ENCODE peak calls at places on chromosomes 16 and 17, in seven cellular contexts. N is A549, I is mesendoderm, A is K562, Q is OCI-LY7, T is endothelial cell of umbilical vein, L is GM23338. F is an unnamed sample. For H3K4me1, the result is how much of the 10 kb centered on the place peaks cover.

GRCh38 chr16:80569440-80570105 is 28.8 kb downstream of the DYNLRB2 start:
- DNase-seq in N (no peak), I (no peak), A (peak), Q (no peak), T (peak), L (no peak), F (peak)

GRCh38 chr17:13244511-13244910 is 226.7 kb upstream of the ELAC2 start:
- DNase-seq in N (no peak), I (no peak), A (no peak), Q (no peak), T (no peak), L (no peak), F (no peak)

GRCh38 chr17:7782237-7782636 is 51.8 kb upstream of the KDM6B start:
- DNase-seq in N (no peak), I (no peak), A (no peak), Q (no peak), T (peak), L (no peak), F (peak)

GRCh38 chr16:2818278-2818876 is 1.3 kb downstream of the PRSS21 start:
- DNase-seq in N (no peak), I (no peak), A (no peak), Q (no peak), T (no peak), L (no peak), F (no peak)

GRCh38 chr16:28067604-28068382 is 4.3 kb upstream of the GSG1L start:
- DNase-seq in N (no peak), I (peak), A (peak), Q (no peak), T (no peak), L (no peak), F (peak)

GRCh38 chr17:56665864-56666263 is 72.4 kb downstream of the NOG start:
- DNase-seq in N (no peak), I (no peak), A (no peak), Q (no peak), T (no peak), L (peak), F (no peak)

GRCh38 chr17:34638526-34639260 is 59.3 kb downstream of the TMEM132E start:
- DNase-seq in N (no peak), I (no peak), A (no peak), Q (no peak), T (no peak), L (no peak), F (no peak)

GRCh38 chr17:75753514-75754377 is 11.2 kb downstream of the GALK1 start:
- DNase-seq in N (no peak), I (peak), A (peak), Q (peak), T (no peak), L (peak), F (peak)

GRCh38 chr16:56734429-56734828 is 4.5 kb downstream of the NUP93 start:
- DNase-seq in N (no peak), I (no peak), A (peak), Q (no peak), T (no peak), L (no peak), F (no peak)

GRCh38 chr17:17420035-17420434 is 56.8 kb upstream of the MED9 start:
- DNase-seq in N (no peak), I (no peak), A (no peak), Q (no peak), T (no peak), L (no peak), F (no peak)

GRCh38 chr16:74279805-74280204 is 16.8 kb upstream of the PSMD7 start:
- DNase-seq in N (no peak), I (no peak), A (no peak), Q (no peak), T (no peak), L (no peak), F (no peak)

GRCh38 chr17:76547183-76547641 is 7.4 kb downstream of the PRCD start:
- DNase-seq in N (peak), I (peak), A (peak), Q (peak), T (peak), L (peak), F (no peak)

GRCh38 chr17:77721823-77722160 is 236.7 kb upstream of the TNRC6C start:
- DNase-seq in N (no peak), I (no peak), A (no peak), Q (no peak), T (no peak), L (no peak), F (no peak)

GRCh38 chr17:42224651-42225050 is 30.4 kb upstream of the GHDC start:
- DNase-seq in N (no peak), I (no peak), A (no peak), Q (no peak), T (no peak), L (no peak), F (no peak)

GRCh38 chr17:39223907-39224777 is 1.6 kb downstream of the STAC2 start:
- DNase-seq in N (no peak), I (no peak), A (no peak), Q (no peak), T (no peak), L (no peak), F (no peak)

GRCh38 chr17:571224-571623 is 143.4 kb downstream of the VPS53 start:
- DNase-seq in N (no peak), I (no peak), A (no peak), Q (no peak), T (no peak), L (no peak), F (no peak)

GRCh38 chr17:9101356-9101755 is 80.0 kb downstream of the NTN1 start:
- DNase-seq in N (no peak), I (no peak), A (no peak), Q (no peak), T (no peak), L (no peak), F (no peak)

GRCh38 chr17:9095390-9095789 is 74.1 kb downstream of the NTN1 start:
- DNase-seq in N (no peak), I (no peak), A (no peak), Q (no peak), T (no peak), L (no peak), F (no peak)

GRCh38 chr17:9098242-9098641 is 76.9 kb downstream of the NTN1 start:
- DNase-seq in N (no peak), I (no peak), A (no peak), Q (no peak), T (no peak), L (no peak), F (no peak)
- H3K4me1 ChIP-seq in N (under half), I (under half), A (under half), Q (under half), T (under half), L (under half), F (under half)

GRCh38 chr16:6258056-6258455 is 1074.6 kb upstream of the RBFOX1 start:
- DNase-seq in N (no peak), I (no peak), A (no peak), Q (no peak), T (no peak), L (no peak), F (no peak)
- H3K4me2 ChIP-seq in N (no peak), I (no peak), A (no peak), Q (no peak), T (no peak), L (no peak), F (no peak)

GRCh38 chr17:49225554-49226236 is 4.9 kb downstream of the PHOSPHO1 start:
- DNase-seq in N (no peak), I (no peak), A (no peak), Q (no peak), T (no peak), L (no peak), F (no peak)
- H3K4me1 ChIP-seq in N (under half), I (under half), A (under half), Q (under half), T (under half), L (under half), F (under half)

GRCh38 chr16:86960266-86960665 is 356.9 kb downstream of the C16orf95 start:
- DNase-seq in N (no peak), I (no peak), A (no peak), Q (no peak), T (no peak), L (no peak), F (no peak)
- H3K4me2 ChIP-seq in N (no peak), I (no peak), A (no peak), Q (no peak), T (no peak), L (no peak), F (no peak)

F was measured in astrocyte.